ENCODE peak calls at places on chromosomes 11 and 22, in ten cellular contexts. One of them, this sample, is unnamed.

GRCh38 chr11:118522571-118523072 is 4.7 kb upstream of the TTC36 start:
- DNase-seq in sigmoid colon: no peak
- DNase-seq in suprapubic skin: no peak
- DNase-seq in transverse colon: no peak
- DNase-seq in A549: peak; percentile 42
- DNase-seq in HepG2: peak; percentile 35
- DNase-seq in ovary: no peak
- DNase-seq in tibial nerve: no peak
- DNase-seq in stomach: no peak
- DNase-seq in upper lobe of left lung: no peak
- DNase-seq in this sample: no peak

GRCh38 chr22:37633693-37634504 is 5.6 kb upstream of the SH3BP1 start:
- DNase-seq in transverse colon: peak; percentile 84
- DNase-seq in ovary: peak; percentile 94
- DNase-seq in stomach: peak; percentile 86
- DNase-seq in A549: no peak
- DNase-seq in upper lobe of left lung: peak; percentile 86
- DNase-seq in tibial nerve: peak; percentile 71
- DNase-seq in HepG2: peak; percentile 85
- DNase-seq in suprapubic skin: peak; percentile 92
- DNase-seq in sigmoid colon: peak; percentile 95
- DNase-seq in this sample: peak; percentile 94

GRCh38 chr22:23784215-23784732 is 2.5 kb upstream of the SMARCB1 start:
- DNase-seq in suprapubic skin: no peak
- DNase-seq in HepG2: peak; percentile 54
- DNase-seq in A549: no peak
- DNase-seq in transverse colon: peak; percentile 63
- DNase-seq in upper lobe of left lung: no peak
- DNase-seq in stomach: peak; percentile 46
- DNase-seq in ovary: no peak
- DNase-seq in sigmoid colon: no peak
- DNase-seq in tibial nerve: no peak
- DNase-seq in this sample: no peak

GRCh38 chr22:24532075-24532474 is 22.9 kb downstream of the GUCD1 start:
- DNase-seq in HepG2: no peak
- DNase-seq in sigmoid colon: no peak
- DNase-seq in ovary: no peak
- DNase-seq in A549: no peak
- DNase-seq in tibial nerve: no peak
- DNase-seq in transverse colon: no peak
- DNase-seq in upper lobe of left lung: peak; percentile 47
- DNase-seq in suprapubic skin: no peak
- DNase-seq in stomach: no peak
- DNase-seq in this sample: no peak

GRCh38 chr22:39898997-39899396 is 1.9 kb upstream of the GRAP2 start:
- DNase-seq in transverse colon: no peak
- DNase-seq in ovary: no peak
- DNase-seq in upper lobe of left lung: no peak
- DNase-seq in suprapubic skin: no peak
- DNase-seq in A549: no peak
- DNase-seq in HepG2: no peak
- DNase-seq in tibial nerve: no peak
- DNase-seq in sigmoid colon: no peak
- DNase-seq in stomach: no peak
- DNase-seq in this sample: no peak

GRCh38 chr22:27090595-27090994 is 433.2 kb downstream of the MIAT start:
- DNase-seq in tibial nerve: no peak
- DNase-seq in A549: no peak
- DNase-seq in sigmoid colon: no peak
- DNase-seq in ovary: no peak
- DNase-seq in stomach: no peak
- DNase-seq in HepG2: no peak
- DNase-seq in upper lobe of left lung: no peak
- DNase-seq in transverse colon: no peak
- DNase-seq in suprapubic skin: no peak
- DNase-seq in this sample: no peak

GRCh38 chr22:46006379-46007002 is 29.5 kb upstream of the WNT7B start:
- DNase-seq in A549: peak; percentile 85
- DNase-seq in HepG2: peak; percentile 79
- DNase-seq in tibial nerve: peak; percentile 93
- DNase-seq in transverse colon: peak; percentile 92
- DNase-seq in ovary: peak; percentile 96
- DNase-seq in sigmoid colon: peak; percentile 98
- DNase-seq in upper lobe of left lung: peak; percentile 92
- DNase-seq in suprapubic skin: peak; percentile 97
- DNase-seq in stomach: peak; percentile 91
- DNase-seq in this sample: peak; percentile 97

GRCh38 chr11:128548655-128549255 is 38.6 kb downstream of the ETS1 start:
- DNase-seq in A549: no peak
- DNase-seq in sigmoid colon: peak; percentile 90
- DNase-seq in HepG2: no peak
- DNase-seq in transverse colon: peak; percentile 62
- DNase-seq in ovary: peak; percentile 81
- DNase-seq in suprapubic skin: peak; percentile 84
- DNase-seq in stomach: peak; percentile 49
- DNase-seq in tibial nerve: peak; percentile 30
- DNase-seq in upper lobe of left lung: peak; percentile 46
- DNase-seq in this sample: no peak

GRCh38 chr22:25388866-25389540 is 169.6 kb downstream of the CRYBB2 start:
- DNase-seq in tibial nerve: no peak
- DNase-seq in stomach: no peak
- DNase-seq in HepG2: peak; percentile 26
- DNase-seq in sigmoid colon: no peak
- DNase-seq in transverse colon: no peak
- DNase-seq in A549: no peak
- DNase-seq in ovary: no peak
- DNase-seq in upper lobe of left lung: no peak
- DNase-seq in suprapubic skin: no peak
- DNase-seq in this sample: no peak

GRCh38 chr22:20093437-20093836 is 13.4 kb downstream of the DGCR8 start:
- DNase-seq in suprapubic skin: no peak
- DNase-seq in upper lobe of left lung: no peak
- DNase-seq in A549: no peak
- DNase-seq in HepG2: no peak
- DNase-seq in tibial nerve: no peak
- DNase-seq in ovary: no peak
- DNase-seq in stomach: peak; percentile 89
- DNase-seq in transverse colon: no peak
- DNase-seq in sigmoid colon: no peak
- DNase-seq in this sample: no peak

GRCh38 chr11:134560566-134561347 is 148.7 kb upstream of the B3GAT1 start:
- DNase-seq in suprapubic skin: peak; percentile 58
- DNase-seq in A549: no peak
- DNase-seq in upper lobe of left lung: no peak
- DNase-seq in tibial nerve: no peak
- DNase-seq in HepG2: no peak
- DNase-seq in stomach: no peak
- DNase-seq in sigmoid colon: peak; percentile 29
- DNase-seq in ovary: no peak
- DNase-seq in transverse colon: no peak
- DNase-seq in this sample: no peak

GRCh38 chr11:66845143-66845875 is 2.1 kb downstream of the RCE1 start:
- DNase-seq in transverse colon: no peak
- DNase-seq in ovary: peak; percentile 21
- DNase-seq in tibial nerve: no peak
- DNase-seq in A549: no peak
- DNase-seq in stomach: peak; percentile 17
- DNase-seq in suprapubic skin: peak; percentile 73
- DNase-seq in HepG2: no peak
- DNase-seq in sigmoid colon: peak; percentile 63
- DNase-seq in upper lobe of left lung: peak; percentile 15
- DNase-seq in this sample: no peak

GRCh38 chr22:20741634-20742581 is 32.0 kb upstream of the SERPIND1 start:
- DNase-seq in tibial nerve: peak; percentile 29
- DNase-seq in stomach: no peak
- DNase-seq in HepG2: peak; percentile 44
- DNase-seq in ovary: no peak
- DNase-seq in upper lobe of left lung: no peak
- DNase-seq in A549: peak; percentile 18
- DNase-seq in transverse colon: peak; percentile 22
- DNase-seq in sigmoid colon: no peak
- DNase-seq in suprapubic skin: no peak
- DNase-seq in this sample: no peak

GRCh38 chr11:16790484-16791240 is 52.2 kb downstream of the C11orf58 start:
- DNase-seq in upper lobe of left lung: no peak
- DNase-seq in transverse colon: no peak
- DNase-seq in ovary: no peak
- DNase-seq in sigmoid colon: no peak
- DNase-seq in A549: no peak
- DNase-seq in HepG2: no peak
- DNase-seq in stomach: no peak
- DNase-seq in tibial nerve: no peak
- DNase-seq in suprapubic skin: no peak
- DNase-seq in this sample: no peak

GRCh38 chr11:12674571-12674935 is 332 bp downstream of the TEAD1 start:
- DNase-seq in stomach: peak; percentile 40
- DNase-seq in transverse colon: peak; percentile 31
- DNase-seq in upper lobe of left lung: no peak
- DNase-seq in sigmoid colon: peak; percentile 78
- DNase-seq in HepG2: no peak
- DNase-seq in tibial nerve: no peak
- DNase-seq in A549: no peak
- DNase-seq in suprapubic skin: peak; percentile 79
- DNase-seq in ovary: no peak
- DNase-seq in this sample: no peak

GRCh38 chr22:23520875-23521441 is 59.1 kb downstream of the IGLL1 start:
- DNase-seq in sigmoid colon: peak; percentile 78
- DNase-seq in suprapubic skin: no peak
- DNase-seq in stomach: no peak
- DNase-seq in HepG2: peak; percentile 55
- DNase-seq in A549: peak; percentile 20
- DNase-seq in transverse colon: no peak
- DNase-seq in tibial nerve: peak; percentile 41
- DNase-seq in upper lobe of left lung: no peak
- DNase-seq in ovary: peak; percentile 79
- DNase-seq in this sample: no peak

GRCh38 chr22:26753125-26753862 is 95.9 kb downstream of the MIAT start:
- DNase-seq in sigmoid colon: no peak
- DNase-seq in ovary: no peak
- DNase-seq in tibial nerve: no peak
- DNase-seq in upper lobe of left lung: no peak
- DNase-seq in suprapubic skin: no peak
- DNase-seq in HepG2: no peak
- DNase-seq in transverse colon: no peak
- DNase-seq in A549: peak; percentile 32
- DNase-seq in stomach: no peak
- DNase-seq in this sample: no peak

GRCh38 chr11:9180784-9181183 is 84.4 kb downstream of the DENND5A start:
- DNase-seq in sigmoid colon: no peak
- DNase-seq in tibial nerve: no peak
- DNase-seq in upper lobe of left lung: no peak
- DNase-seq in HepG2: no peak
- DNase-seq in transverse colon: no peak
- DNase-seq in suprapubic skin: no peak
- DNase-seq in ovary: no peak
- DNase-seq in A549: peak; percentile 16
- DNase-seq in stomach: no peak
- DNase-seq in this sample: no peak
- TF ChIP-seq EP300 in sigmoid colon: no peak
- TF ChIP-seq EP300 in tibial nerve: no peak
- TF ChIP-seq EP300 in upper lobe of left lung: no peak
- TF ChIP-seq EP300 in HepG2: no peak
- TF ChIP-seq EP300 in transverse colon: no peak
- TF ChIP-seq EP300 in suprapubic skin: no peak
- TF ChIP-seq EP300 in ovary: no peak
- TF ChIP-seq EP300 in A549: no peak
- TF ChIP-seq EP300 in stomach: no peak
- TF ChIP-seq EP300 in this sample: no peak

GRCh38 chr11:87019582-87020271 is 18.0 kb upstream of the TMEM135 start:
- DNase-seq in HepG2: no peak
- DNase-seq in tibial nerve: no peak
- DNase-seq in ovary: no peak
- DNase-seq in A549: no peak
- DNase-seq in suprapubic skin: no peak
- DNase-seq in transverse colon: no peak
- DNase-seq in upper lobe of left lung: no peak
- DNase-seq in sigmoid colon: no peak
- DNase-seq in stomach: no peak
- DNase-seq in this sample: no peak
- H3K4me1 ChIP-seq in HepG2: peaks cover 67% of the 10 kb centered on the region
- H3K4me1 ChIP-seq in tibial nerve: no peaks in the 10 kb centered on the region
- H3K4me1 ChIP-seq in ovary: no peaks in the 10 kb centered on the region
- H3K4me1 ChIP-seq in A549: no peaks in the 10 kb centered on the region
- H3K4me1 ChIP-seq in suprapubic skin: peaks cover 10% of the 10 kb centered on the region
- H3K4me1 ChIP-seq in transverse colon: no peaks in the 10 kb centered on the region
- H3K4me1 ChIP-seq in upper lobe of left lung: peaks cover 5% of the 10 kb centered on the region
- H3K4me1 ChIP-seq in sigmoid colon: no peaks in the 10 kb centered on the region
- H3K4me1 ChIP-seq in stomach: peaks cover 15% of the 10 kb centered on the region
- H3K4me1 ChIP-seq in this sample: peaks cover 7% of the 10 kb centered on the region

DNA sequence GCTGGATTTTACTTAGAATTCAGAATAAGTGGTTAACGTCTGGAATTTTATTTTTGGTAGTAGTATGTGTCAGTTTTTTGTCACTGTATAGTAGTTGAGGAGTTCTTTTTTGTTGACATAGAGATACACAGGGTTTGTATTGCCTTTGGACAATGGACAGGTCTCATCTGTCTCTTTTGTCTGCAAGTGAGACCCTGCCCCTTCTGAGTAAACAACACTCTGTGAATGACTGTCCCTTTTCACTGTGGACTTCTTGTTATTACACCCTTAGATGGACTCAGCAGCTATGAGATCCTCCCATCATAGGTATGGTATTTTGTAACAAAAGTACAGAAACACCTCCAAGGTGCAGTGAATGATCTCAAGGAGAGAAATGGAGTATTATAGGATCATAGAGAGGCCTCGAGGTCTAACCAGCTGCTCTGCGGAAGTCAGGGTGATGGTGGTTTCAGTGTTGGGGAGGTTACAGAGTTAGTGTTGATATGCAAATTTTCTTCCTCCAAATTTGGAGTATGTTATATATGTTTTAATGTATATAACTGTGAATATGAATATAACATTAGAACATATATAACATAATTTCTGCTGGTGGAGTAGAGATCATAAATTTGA is 7.8 kb downstream of the PPP6R3 start:
- DNase-seq in tibial nerve: no peak
- DNase-seq in HepG2: peak; percentile 77
- DNase-seq in upper lobe of left lung: no peak
- DNase-seq in ovary: no peak
- DNase-seq in stomach: no peak
- DNase-seq in transverse colon: no peak
- DNase-seq in sigmoid colon: no peak
- DNase-seq in A549: no peak
- DNase-seq in suprapubic skin: no peak
- DNase-seq in this sample: no peak
- TF ChIP-seq EP300 in tibial nerve: no peak
- TF ChIP-seq EP300 in HepG2: no peak
- TF ChIP-seq EP300 in upper lobe of left lung: no peak
- TF ChIP-seq EP300 in ovary: no peak
- TF ChIP-seq EP300 in stomach: no peak
- TF ChIP-seq EP300 in transverse colon: no peak
- TF ChIP-seq EP300 in sigmoid colon: no peak
- TF ChIP-seq EP300 in A549: no peak
- TF ChIP-seq EP300 in suprapubic skin: no peak
- TF ChIP-seq EP300 in this sample: no peak

DNA sequence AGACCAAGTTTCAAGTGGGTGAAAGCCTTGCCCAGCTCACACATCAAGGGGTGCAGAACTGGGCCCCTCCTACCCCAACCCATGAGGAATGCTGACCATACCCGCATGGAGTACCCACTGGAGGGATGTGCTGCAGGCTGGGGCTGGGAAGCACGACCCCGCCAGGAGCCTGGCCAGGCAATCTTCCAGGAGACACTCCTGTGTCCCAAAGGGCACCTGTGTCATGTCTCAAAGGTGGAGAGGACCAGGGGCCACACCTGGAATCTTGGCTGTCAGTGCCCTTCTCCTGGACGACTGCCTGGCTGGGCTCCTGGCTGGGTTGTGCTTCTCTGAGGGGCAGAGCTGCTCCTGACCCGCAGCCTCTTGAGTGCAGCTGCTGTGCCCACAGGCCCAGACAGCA is 6.7 kb downstream of the ARAP1 start:
- DNase-seq in stomach: no peak
- DNase-seq in tibial nerve: no peak
- DNase-seq in ovary: no peak
- DNase-seq in transverse colon: no peak
- DNase-seq in suprapubic skin: no peak
- DNase-seq in upper lobe of left lung: no peak
- DNase-seq in sigmoid colon: no peak
- DNase-seq in HepG2: no peak
- DNase-seq in A549: no peak
- DNase-seq in this sample: no peak
- H3K4me1 ChIP-seq in stomach: peaks cover 52% of the 10 kb centered on the region
- H3K4me1 ChIP-seq in tibial nerve: no peaks in the 10 kb centered on the region
- H3K4me1 ChIP-seq in ovary: no peaks in the 10 kb centered on the region
- H3K4me1 ChIP-seq in transverse colon: peaks cover 32% of the 10 kb centered on the region
- H3K4me1 ChIP-seq in suprapubic skin: peaks cover 27% of the 10 kb centered on the region
- H3K4me1 ChIP-seq in upper lobe of left lung: peaks cover 38% of the 10 kb centered on the region
- H3K4me1 ChIP-seq in sigmoid colon: peaks cover 23% of the 10 kb centered on the region
- H3K4me1 ChIP-seq in HepG2: peaks cover 97% of the 10 kb centered on the region
- H3K4me1 ChIP-seq in A549: peaks cover 15% of the 10 kb centered on the region
- H3K4me1 ChIP-seq in this sample: peaks cover 62% of the 10 kb centered on the region